ENCODE peak calls at places on chromosomes 4 and X, in five cellular contexts. X is mesenchymal stem cell, D is neuronal stem cell, F is mesendoderm, E is IMR-90. A is an unnamed sample.

GRCh38 chr4:3047464-3048286 is 26.7 kb downstream of the HTT-AS start:
- DNase-seq in X (peak), D (peak), F (peak), E (peak), A (peak)

GRCh38 chrX:40700640-40701342 is 34.6 kb downstream of the MED14 start:
- DNase-seq in X (no peak), D (no peak), F (no peak), E (no peak), A (no peak)

GRCh38 chr4:48836658-48837057 is 5.8 kb downstream of the OCIAD1 start:
- DNase-seq in X (no peak), D (no peak), F (no peak), E (no peak), A (no peak)

GRCh38 chrX:102959471-102959870 is 22.4 kb downstream of the RAB40AL start:
- DNase-seq in X (peak), D (no peak), F (peak), E (peak), A (no peak)

GRCh38 chr4:69617083-69617694 is 22.3 kb downstream of the UGT2A2 start:
- DNase-seq in X (peak), D (peak), F (peak), E (peak), A (no peak)

GRCh38 chr4:89868999-89869589 is 25.6 kb upstream of the MMRN1 start:
- DNase-seq in X (peak), D (no peak), F (no peak), E (peak), A (no peak)

GRCh38 chrX:55524487-55524886 is 34.8 kb upstream of the USP51 start:
- DNase-seq in X (no peak), D (no peak), F (peak), E (peak), A (no peak)

GRCh38 chr4:39754309-39754708 is 56.4 kb downstream of the UBE2K start:
- DNase-seq in X (no peak), D (no peak), F (no peak), E (no peak), A (no peak)

GRCh38 chrX:45322382-45322781 is 121.7 kb upstream of the DIPK2B start:
- DNase-seq in X (peak), D (no peak), F (peak), E (peak), A (peak)

GRCh38 chrX:39869846-39870601 is 227.7 kb downstream of the BCOR start:
- DNase-seq in X (no peak), D (no peak), F (no peak), E (peak), A (no peak)

GRCh38 chr4:55356991-55357461 is 11.0 kb downstream of the SRD5A3 start:
- DNase-seq in X (peak), D (no peak), F (no peak), E (peak), A (no peak)

GRCh38 chr4:48431401-48431800 is 51.7 kb upstream of the SLC10A4 start:
- DNase-seq in X (no peak), D (no peak), F (no peak), E (no peak), A (no peak)

GRCh38 chr4:11632488-11632887 is 203.8 kb upstream of the HS3ST1 start:
- DNase-seq in X (no peak), D (no peak), F (no peak), E (no peak), A (no peak)

GRCh38 chr4:29970626-29971025 is 749.5 kb upstream of the PCDH7 start:
- DNase-seq in X (peak), D (peak), F (peak), E (no peak), A (peak)

GRCh38 chr4:6840062-6840976 is 57.8 kb downstream of the KIAA0232 start:
- DNase-seq in X (peak), D (no peak), F (peak), E (peak), A (no peak)

GRCh38 chr4:71360844-71361243 is 22.0 kb downstream of the SLC4A4 start:
- DNase-seq in X (no peak), D (no peak), F (no peak), E (no peak), A (no peak)

GRCh38 chrX:70577442-70577841 is 132.8 kb downstream of the DLG3 start:
- DNase-seq in X (no peak), D (no peak), F (no peak), E (no peak), A (no peak)

GRCh38 chr4:37892641-37893040 is 1.8 kb downstream of the TBC1D1 start:
- DNase-seq in X (no peak), D (no peak), F (no peak), E (no peak), A (no peak)

GRCh38 chrX:85963736-85964135 is 83.6 kb downstream of the CHM start:
- DNase-seq in X (peak), D (no peak), F (peak), E (peak), A (no peak)

GRCh38 chr4:168843635-168844034 is 166.4 kb downstream of the CBR4 start:
- DNase-seq in X (no peak), D (no peak), F (no peak), E (no peak), A (no peak)

GRCh38 chr4:168840386-168840763 is 169.7 kb downstream of the CBR4 start:
- DNase-seq in X (no peak), D (no peak), F (no peak), E (no peak), A (no peak)

GRCh38 chr4:168841682-168842019 is 168.4 kb downstream of the CBR4 start:
- DNase-seq in X (no peak), D (no peak), F (no peak), E (no peak), A (no peak)

GRCh38 chr4:168840988-168841681 is 168.9 kb downstream of the CBR4 start:
- DNase-seq in X (no peak), D (no peak), F (no peak), E (no peak), A (peak)

GRCh38 chr4:168842186-168842585 is 167.9 kb downstream of the CBR4 start:
- DNase-seq in X (no peak), D (no peak), F (no peak), E (no peak), A (no peak)
- H3K23ac ChIP-seq in X (no peak), D (no peak), F (no peak), E (peak), A (no peak)

GRCh38 chrX:129833153-129834004 is 10.3 kb downstream of the ZDHHC9 start:
- DNase-seq in X (peak), D (no peak), F (no peak), E (peak), A (no peak)

GRCh38 chrX:129825746-129826505 is 17.8 kb downstream of the ZDHHC9 start:
- DNase-seq in X (no peak), D (no peak), F (no peak), E (no peak), A (no peak)

GRCh38 chrX:129836827-129837226 is 6.9 kb downstream of the ZDHHC9 start:
- DNase-seq in X (no peak), D (no peak), F (no peak), E (no peak), A (no peak)

DNA sequence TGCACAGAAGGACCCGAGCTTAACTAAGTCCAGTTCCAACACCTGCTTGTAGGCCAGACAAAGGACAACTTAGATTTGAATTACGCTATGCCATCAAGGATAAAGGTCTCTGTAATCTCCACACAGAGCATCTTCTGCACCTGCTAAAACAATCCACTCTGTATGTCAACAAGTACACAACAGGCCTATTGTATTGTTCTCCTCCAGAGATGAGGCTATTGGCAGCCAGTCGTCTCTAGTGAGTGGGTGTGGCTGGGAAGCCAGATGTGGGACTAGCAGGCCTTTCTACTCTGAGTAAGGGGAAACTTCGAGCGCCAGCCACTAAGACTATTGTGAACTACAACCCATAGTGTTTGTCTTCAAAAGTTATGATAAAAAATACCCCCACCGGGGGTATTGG is 12.2 kb downstream of the ZDHHC9 start:
- DNase-seq in X (no peak), D (no peak), F (no peak), E (no peak), A (no peak)
- H3K23ac ChIP-seq in X (no peak), D (no peak), F (no peak), E (no peak), A (no peak)

GRCh38 chr4:108213308-108213707 is 44.6 kb upstream of the LEF1 start:
- DNase-seq in X (no peak), D (peak), F (no peak), E (no peak), A (no peak)
- H3K23ac ChIP-seq in X (no peak), D (no peak), F (no peak), E (no peak), A (no peak)

GRCh38 chr4:168771251-168771650 is 238.8 kb downstream of the CBR4 start:
- DNase-seq in X (no peak), D (no peak), F (no peak), E (no peak), A (no peak)
- H3K23ac ChIP-seq in X (no peak), D (no peak), F (no peak), E (no peak), A (no peak)

DNA sequence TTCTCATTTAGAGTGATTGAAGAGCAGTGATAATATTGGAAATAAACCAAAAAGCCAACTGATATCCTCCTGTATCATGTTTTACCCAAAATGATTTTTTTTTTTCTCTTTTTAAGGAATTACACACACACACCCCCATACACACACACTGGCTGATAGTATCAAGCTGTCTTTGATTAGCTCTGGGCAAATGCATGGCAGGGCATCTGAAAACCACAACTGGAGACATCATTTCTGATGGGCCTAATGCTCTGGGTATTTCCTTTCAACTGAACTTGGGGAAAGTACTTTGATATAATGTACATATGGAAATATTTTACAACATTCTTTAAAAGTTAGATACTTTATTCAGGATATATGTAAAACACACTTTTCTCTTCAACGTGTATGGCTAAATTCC is 14.2 kb upstream of the OSTC start:
- DNase-seq in X (no peak), D (no peak), F (no peak), E (no peak), A (no peak)
- H3K23ac ChIP-seq in X (no peak), D (no peak), F (no peak), E (no peak), A (no peak)

GRCh38 chr4:105572296-105572695 is 19.9 kb downstream of the ARHGEF38 start:
- DNase-seq in X (no peak), D (no peak), F (no peak), E (no peak), A (no peak)

GRCh38 chr4:105563352-105563751 is 10.9 kb downstream of the ARHGEF38 start:
- DNase-seq in X (no peak), D (no peak), F (no peak), E (no peak), A (no peak)

GRCh38 chr4:105569851-105570207 is 17.4 kb downstream of the ARHGEF38 start:
- DNase-seq in X (no peak), D (no peak), F (no peak), E (no peak), A (no peak)

GRCh38 chr4:105569014-105569850 is 16.8 kb downstream of the ARHGEF38 start:
- DNase-seq in X (no peak), D (no peak), F (no peak), E (no peak), A (no peak)
- H3K23ac ChIP-seq in X (no peak), D (no peak), F (no peak), E (no peak), A (no peak)

GRCh38 chr4:61545902-61546498 is 345.9 kb downstream of the ADGRL3 start:
- DNase-seq in X (peak), D (no peak), F (no peak), E (no peak), A (no peak)

GRCh38 chr4:61549356-61549755 is 349.2 kb downstream of the ADGRL3 start:
- DNase-seq in X (no peak), D (no peak), F (peak), E (no peak), A (no peak)

GRCh38 chr4:61540944-61541343 is 340.8 kb downstream of the ADGRL3 start:
- DNase-seq in X (no peak), D (no peak), F (peak), E (no peak), A (peak)

GRCh38 chr4:61541474-61541873 is 341.3 kb downstream of the ADGRL3 start:
- DNase-seq in X (no peak), D (no peak), F (no peak), E (no peak), A (no peak)

GRCh38 chr4:61543976-61544375 is 343.9 kb downstream of the ADGRL3 start:
- DNase-seq in X (no peak), D (no peak), F (no peak), E (no peak), A (no peak)
- H3K23ac ChIP-seq in X (no peak), D (no peak), F (no peak), E (no peak), A (no peak)

DNA sequence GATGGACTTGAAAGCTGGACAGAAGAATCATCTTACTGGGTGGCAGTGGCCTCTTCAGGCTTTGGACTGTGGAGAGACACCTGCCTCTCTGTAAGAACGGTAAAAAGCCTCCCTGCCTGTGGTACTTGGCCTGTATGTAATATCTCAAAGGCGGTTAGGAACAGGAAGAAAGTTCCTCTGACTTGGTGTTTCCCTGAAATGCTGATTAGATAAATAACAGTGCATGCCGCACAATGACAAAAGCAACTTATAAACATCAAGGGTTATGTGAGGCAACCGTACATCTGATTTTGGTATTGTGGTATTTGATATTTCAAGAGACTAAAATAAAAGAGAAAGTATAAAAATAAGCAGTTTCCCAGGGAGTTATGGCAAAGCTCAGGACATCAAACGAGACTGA is 92.4 kb upstream of the SORBS2 start:
- DNase-seq in X (no peak), D (no peak), F (no peak), E (no peak), A (no peak)
- H3K23ac ChIP-seq in X (no peak), D (no peak), F (no peak), E (no peak), A (no peak)

GRCh38 chr4:87080462-87080861 is 140.0 kb downstream of the KLHL8 start:
- DNase-seq in X (no peak), D (no peak), F (no peak), E (no peak), A (no peak)
- H3K23ac ChIP-seq in X (peak), D (no peak), F (no peak), E (no peak), A (no peak)